ENCODE peak calls at places on chromosomes 3 and 15, in nine cellular contexts. F is HAP-1; S is activated T-cell treated with anti-CD3 and anti-CD28 coated beads, Interleukin-2, amount 50 U/mL, for 72 hours; Y is NCI-H446 treated with DMSO at 0.1 percent for 48 hours; K is NCI-H2081; A is EH; G is memory B cell; W is activated CD4-positive, alpha-beta T cell treated with anti-CD3 and anti-CD28 coated beads, Interleukin-2, amount 50 U/mL, for 24 hours; M is GDM1. B is an unnamed sample.

GRCh38 chr3:86787091-86787490 is 203.9 kb downstream of the VGLL3 start:
- DNase-seq in F (peak), S (no peak), Y (no peak), K (no peak), A (peak), G (no peak), W (no peak), M (no peak), B (no peak)

GRCh38 chr15:70507772-70508351 is 255.5 kb downstream of the UACA start:
- DNase-seq in F (no peak), S (peak), Y (no peak), K (no peak), A (peak), G (no peak), W (no peak), M (peak), B (no peak)

GRCh38 chr3:158748237-158748828 is 16.1 kb upstream of the RARRES1 start:
- DNase-seq in F (no peak), S (no peak), Y (no peak), K (no peak), A (no peak), G (no peak), W (no peak), M (peak), B (no peak)

GRCh38 chr3:171842864-171843511 is at the start of gene TMEM212:
- DNase-seq in F (no peak), S (no peak), Y (no peak), K (no peak), A (peak), G (no peak), W (no peak), M (no peak), B (no peak)

GRCh38 chr3:142211034-142211433 is 14.4 kb downstream of the GK5 start:
- DNase-seq in F (no peak), S (peak), Y (no peak), K (peak), A (peak), G (no peak), W (no peak), M (no peak), B (no peak)

GRCh38 chr15:69755571-69756310 is 303.1 kb downstream of the RPLP1 start:
- DNase-seq in F (no peak), S (peak), Y (no peak), K (no peak), A (no peak), G (peak), W (peak), M (no peak), B (peak)

GRCh38 chr15:69843927-69844326 is 253.8 kb downstream of the TLE3 start:
- DNase-seq in F (no peak), S (no peak), Y (no peak), K (no peak), A (no peak), G (no peak), W (no peak), M (no peak), B (no peak)

GRCh38 chr3:134406331-134407246 is 32.3 kb upstream of the AMOTL2 start:
- DNase-seq in F (peak), S (no peak), Y (peak), K (peak), A (peak), G (no peak), W (no peak), M (no peak), B (no peak)

GRCh38 chr15:38885001-38885400 is 320.4 kb upstream of the RASGRP1 start:
- DNase-seq in F (no peak), S (no peak), Y (no peak), K (no peak), A (peak), G (no peak), W (no peak), M (no peak), B (no peak)

GRCh38 chr3:42749753-42750231 is 23.3 kb downstream of the CCDC13 start:
- DNase-seq in F (no peak), S (no peak), Y (no peak), K (no peak), A (peak), G (no peak), W (no peak), M (peak), B (no peak)

B was measured in CD8-positive, alpha-beta T cell.